ENCODE peak calls at places on chromosomes 13 and 19, in five cellular contexts. U is activated naive CD4-positive, alpha-beta T cell treated with anti-CD3 and anti-CD28 coated beads for 36 hours; J is EH; Z is Right ventricle myocardium superior; Q is left cardiac atrium. H is an unnamed sample.

GRCh38 chr13:103965506-103966243 is 899.5 kb upstream of the SLC10A2 start:
- DNase-seq in U (no peak), J (no peak), Z (no peak), Q (no peak), H (no peak)

GRCh38 chr13:94249512-94249911 is 230.0 kb downstream of the DCT start:
- DNase-seq in Q (no peak), U (no peak), J (peak; percentile 78), Z (no peak), H (no peak)

GRCh38 chr13:48281556-48281955 is 22.0 kb upstream of the RB1 start:
- DNase-seq in J (no peak), U (no peak), Z (no peak), Q (no peak), H (no peak)

GRCh38 chr19:17686592-17687042 is 1.5 kb downstream of the UNC13A start:
- DNase-seq in U (no peak), J (peak; percentile 82), Z (peak; percentile 50), Q (peak; percentile 69), H (no peak)

GRCh38 chr19:5700455-5701092 is 10.5 kb downstream of the RPL36 start:
- DNase-seq in U (no peak), Q (no peak), Z (no peak), J (no peak), H (no peak)

GRCh38 chr13:63381078-63381859 is 1965.6 kb upstream of the PCDH20 start:
- DNase-seq in J (no peak), Q (no peak), U (no peak), Z (no peak), H (no peak)

GRCh38 chr13:98083507-98083906 is 59.4 kb upstream of the FARP1 start:
- DNase-seq in Z (no peak), J (peak; percentile 97), U (no peak), Q (no peak), H (no peak)

GRCh38 chr19:48644839-48645651 is 942 bp downstream of the CA11 start:
- DNase-seq in Z (peak; percentile 79), Q (peak; percentile 82), J (peak; percentile 78), U (peak; percentile 86), H (peak; percentile 83)

GRCh38 chr13:111577429-111577828 is 257.0 kb downstream of the TEX29 start:
- DNase-seq in Z (no peak), U (no peak), Q (no peak), J (no peak), H (no peak)

GRCh38 chr13:33228645-33229445 is 56.7 kb downstream of the STARD13 start:
- DNase-seq in Q (no peak), Z (no peak), U (peak; percentile 24), J (peak; percentile 96), H (no peak)

GRCh38 chr19:5054551-5055456 is 85.9 kb downstream of the KDM4B start:
- DNase-seq in Z (peak; percentile 71), J (no peak), Q (peak; percentile 62), U (no peak), H (no peak)

GRCh38 chr19:3061214-3062161 is 807 bp downstream of the TLE5 start:
- DNase-seq in U (peak; percentile 63), Z (peak; percentile 80), Q (peak; percentile 73), J (peak; percentile 57), H (peak; percentile 86)

GRCh38 chr13:50584856-50585580 is 258.5 kb downstream of the DLEU7 start:
- DNase-seq in J (no peak), Q (no peak), U (no peak), Z (no peak), H (no peak)

GRCh38 chr13:85520445-85520844 is 278.8 kb downstream of the SLITRK6 start:
- DNase-seq in U (no peak), J (no peak), Z (no peak), Q (no peak), H (no peak)